ENCODE peak calls at places on chromosomes 12 and 14, in five cellular contexts. One of them, this sample, is unnamed.

GRCh38 chr12:6038160-6038559 is 86.3 kb downstream of the VWF start:
- DNase-seq in cardiac muscle cell: peak
- DNase-seq in tibial artery: no peak
- DNase-seq in GM12865: peak
- DNase-seq in heart left ventricle: no peak
- DNase-seq in this sample: peak

GRCh38 chr12:113184098-113184899 is 979 bp downstream of the DDX54 start:
- DNase-seq in cardiac muscle cell: no peak
- DNase-seq in tibial artery: no peak
- DNase-seq in GM12865: no peak
- DNase-seq in heart left ventricle: no peak
- DNase-seq in this sample: no peak

GRCh38 chr12:4172999-4173398 is 100.6 kb upstream of the CCND2 start:
- DNase-seq in cardiac muscle cell: no peak
- DNase-seq in tibial artery: no peak
- DNase-seq in GM12865: no peak
- DNase-seq in heart left ventricle: no peak
- DNase-seq in this sample: no peak

GRCh38 chr12:30308010-30308717 is 387.5 kb downstream of the IPO8 start:
- DNase-seq in cardiac muscle cell: no peak
- DNase-seq in tibial artery: no peak
- DNase-seq in GM12865: no peak
- DNase-seq in heart left ventricle: no peak
- DNase-seq in this sample: no peak

GRCh38 chr14:53542692-53543091 is 389.6 kb upstream of the DDHD1 start:
- DNase-seq in cardiac muscle cell: peak
- DNase-seq in tibial artery: no peak
- DNase-seq in GM12865: no peak
- DNase-seq in heart left ventricle: no peak
- DNase-seq in this sample: no peak

GRCh38 chr12:124720687-124721500 is 142.8 kb downstream of the SCARB1 start:
- DNase-seq in cardiac muscle cell: no peak
- DNase-seq in tibial artery: no peak
- DNase-seq in GM12865: no peak
- DNase-seq in heart left ventricle: peak
- DNase-seq in this sample: no peak

GRCh38 chr14:77027538-77028383 is 747 bp downstream of the IRF2BPL start:
- DNase-seq in cardiac muscle cell: peak
- DNase-seq in tibial artery: peak
- DNase-seq in GM12865: peak
- DNase-seq in heart left ventricle: peak
- DNase-seq in this sample: no peak

GRCh38 chr12:30019386-30020140 is 235.8 kb upstream of the TMTC1 start:
- DNase-seq in cardiac muscle cell: no peak
- DNase-seq in tibial artery: no peak
- DNase-seq in GM12865: no peak
- DNase-seq in heart left ventricle: no peak
- DNase-seq in this sample: no peak

GRCh38 chr14:52015411-52016030 is 26.2 kb downstream of the RTRAF start:
- DNase-seq in cardiac muscle cell: peak
- DNase-seq in tibial artery: no peak
- DNase-seq in GM12865: no peak
- DNase-seq in heart left ventricle: no peak
- DNase-seq in this sample: no peak

GRCh38 chr12:74689071-74689655 is 151.5 kb downstream of the ATXN7L3B start:
- DNase-seq in cardiac muscle cell: peak
- DNase-seq in tibial artery: no peak
- DNase-seq in GM12865: peak
- DNase-seq in heart left ventricle: no peak
- DNase-seq in this sample: peak

GRCh38 chr12:55755246-55755645 is 12.3 kb downstream of the GDF11 start:
- DNase-seq in cardiac muscle cell: no peak
- DNase-seq in tibial artery: no peak
- DNase-seq in GM12865: no peak
- DNase-seq in heart left ventricle: no peak
- DNase-seq in this sample: no peak

GRCh38 chr12:122452701-122453285 is 30.3 kb upstream of the CLIP1 start:
- DNase-seq in cardiac muscle cell: no peak
- DNase-seq in tibial artery: no peak
- DNase-seq in GM12865: peak
- DNase-seq in heart left ventricle: no peak
- DNase-seq in this sample: no peak

GRCh38 chr14:57746563-57746962 is 119.3 kb downstream of the SLC35F4 start:
- DNase-seq in cardiac muscle cell: no peak
- DNase-seq in tibial artery: no peak
- DNase-seq in GM12865: no peak
- DNase-seq in heart left ventricle: no peak
- DNase-seq in this sample: no peak

GRCh38 chr12:24709201-24709600 is 239.7 kb downstream of the BCAT1 start:
- DNase-seq in cardiac muscle cell: no peak
- DNase-seq in tibial artery: no peak
- DNase-seq in GM12865: no peak
- DNase-seq in heart left ventricle: no peak
- DNase-seq in this sample: no peak

GRCh38 chr14:101189962-101190560 is 286.5 kb upstream of the RTL1 start:
- DNase-seq in cardiac muscle cell: no peak
- DNase-seq in tibial artery: no peak
- DNase-seq in GM12865: no peak
- DNase-seq in heart left ventricle: no peak
- DNase-seq in this sample: no peak

GRCh38 chr14:24307575-24308341 is at the start of gene CIDEB:
- DNase-seq in cardiac muscle cell: peak
- DNase-seq in tibial artery: peak
- DNase-seq in GM12865: peak
- DNase-seq in heart left ventricle: peak
- DNase-seq in this sample: peak

GRCh38 chr12:68106160-68106559 is 53.4 kb downstream of the IFNG start:
- DNase-seq in cardiac muscle cell: no peak
- DNase-seq in tibial artery: no peak
- DNase-seq in GM12865: no peak
- DNase-seq in heart left ventricle: no peak
- DNase-seq in this sample: no peak

GRCh38 chr14:100535287-100536131 is 51.7 kb downstream of the BEGAIN start:
- DNase-seq in cardiac muscle cell: no peak
- DNase-seq in tibial artery: peak
- DNase-seq in GM12865: no peak
- DNase-seq in heart left ventricle: no peak
- DNase-seq in this sample: no peak

GRCh38 chr14:58904771-58905170 is 267.0 kb downstream of the DACT1 start:
- DNase-seq in cardiac muscle cell: no peak
- DNase-seq in tibial artery: no peak
- DNase-seq in GM12865: no peak
- DNase-seq in heart left ventricle: no peak
- DNase-seq in this sample: no peak

GRCh38 chr14:20632831-20633771 is 8.4 kb downstream of the OR6S1 start:
- DNase-seq in cardiac muscle cell: peak
- DNase-seq in tibial artery: peak
- DNase-seq in GM12865: peak
- DNase-seq in heart left ventricle: no peak
- DNase-seq in this sample: peak

GRCh38 chr12:21451529-21451928 is 14.1 kb downstream of the PYROXD1 start:
- DNase-seq in cardiac muscle cell: no peak
- DNase-seq in tibial artery: no peak
- DNase-seq in GM12865: no peak
- DNase-seq in heart left ventricle: no peak
- DNase-seq in this sample: no peak

GRCh38 chr12:90896164-90896563 is 58.8 kb downstream of the CCER1 start:
- DNase-seq in cardiac muscle cell: no peak
- DNase-seq in tibial artery: no peak
- DNase-seq in GM12865: no peak
- DNase-seq in heart left ventricle: no peak
- DNase-seq in this sample: no peak

GRCh38 chr12:42918387-42918786 is 328.8 kb upstream of the PRICKLE1 start:
- DNase-seq in cardiac muscle cell: peak
- DNase-seq in tibial artery: no peak
- DNase-seq in GM12865: no peak
- DNase-seq in heart left ventricle: no peak
- DNase-seq in this sample: no peak

GRCh38 chr12:117208206-117208605 is 17.9 kb upstream of the FBXO21 start:
- DNase-seq in cardiac muscle cell: no peak
- DNase-seq in tibial artery: no peak
- DNase-seq in GM12865: no peak
- DNase-seq in heart left ventricle: no peak
- DNase-seq in this sample: no peak

GRCh38 chr12:107135177-107135576 is 41.8 kb upstream of the CRY1 start:
- DNase-seq in cardiac muscle cell: no peak
- DNase-seq in tibial artery: no peak
- DNase-seq in GM12865: no peak
- DNase-seq in heart left ventricle: no peak
- DNase-seq in this sample: no peak

GRCh38 chr12:116393859-116394650 is 116.6 kb upstream of the MED13L start:
- DNase-seq in cardiac muscle cell: no peak
- DNase-seq in tibial artery: no peak
- DNase-seq in GM12865: no peak
- DNase-seq in heart left ventricle: no peak
- DNase-seq in this sample: peak

GRCh38 chr12:119710374-119710773 is 42.4 kb downstream of the PRKAB1 start:
- DNase-seq in cardiac muscle cell: no peak
- DNase-seq in tibial artery: no peak
- DNase-seq in GM12865: no peak
- DNase-seq in heart left ventricle: no peak
- DNase-seq in this sample: no peak

GRCh38 chr14:91947196-91948184 is at the start of gene FBLN5:
- DNase-seq in cardiac muscle cell: peak
- DNase-seq in tibial artery: peak
- DNase-seq in GM12865: no peak
- DNase-seq in heart left ventricle: peak
- DNase-seq in this sample: no peak

GRCh38 chr14:35827678-35828472 is 1.7 kb downstream of the BRMS1L start:
- DNase-seq in cardiac muscle cell: no peak
- DNase-seq in tibial artery: no peak
- DNase-seq in GM12865: no peak
- DNase-seq in heart left ventricle: no peak
- DNase-seq in this sample: no peak
- H3K4me3 ChIP-seq in cardiac muscle cell: peak
- H3K4me3 ChIP-seq in tibial artery: peak
- H3K4me3 ChIP-seq in GM12865: peak
- H3K4me3 ChIP-seq in heart left ventricle: no peak
- H3K4me3 ChIP-seq in this sample: no peak

GRCh38 chr12:49263400-49263763 is 1.5 kb upstream of the TUBA1C start:
- DNase-seq in cardiac muscle cell: no peak
- DNase-seq in tibial artery: no peak
- DNase-seq in GM12865: no peak
- DNase-seq in heart left ventricle: no peak
- DNase-seq in this sample: no peak
- H3K4me3 ChIP-seq in cardiac muscle cell: no peak
- H3K4me3 ChIP-seq in tibial artery: no peak
- H3K4me3 ChIP-seq in GM12865: peak
- H3K4me3 ChIP-seq in heart left ventricle: no peak
- H3K4me3 ChIP-seq in this sample: no peak

GRCh38 chr12:53388932-53389331 is 9.0 kb downstream of the SP1 start:
- DNase-seq in cardiac muscle cell: no peak
- DNase-seq in tibial artery: no peak
- DNase-seq in GM12865: no peak
- DNase-seq in heart left ventricle: no peak
- DNase-seq in this sample: no peak

GRCh38 chr12:53389702-53390101 is 9.7 kb downstream of the SP1 start:
- DNase-seq in cardiac muscle cell: no peak
- DNase-seq in tibial artery: no peak
- DNase-seq in GM12865: no peak
- DNase-seq in heart left ventricle: no peak
- DNase-seq in this sample: no peak

DNA sequence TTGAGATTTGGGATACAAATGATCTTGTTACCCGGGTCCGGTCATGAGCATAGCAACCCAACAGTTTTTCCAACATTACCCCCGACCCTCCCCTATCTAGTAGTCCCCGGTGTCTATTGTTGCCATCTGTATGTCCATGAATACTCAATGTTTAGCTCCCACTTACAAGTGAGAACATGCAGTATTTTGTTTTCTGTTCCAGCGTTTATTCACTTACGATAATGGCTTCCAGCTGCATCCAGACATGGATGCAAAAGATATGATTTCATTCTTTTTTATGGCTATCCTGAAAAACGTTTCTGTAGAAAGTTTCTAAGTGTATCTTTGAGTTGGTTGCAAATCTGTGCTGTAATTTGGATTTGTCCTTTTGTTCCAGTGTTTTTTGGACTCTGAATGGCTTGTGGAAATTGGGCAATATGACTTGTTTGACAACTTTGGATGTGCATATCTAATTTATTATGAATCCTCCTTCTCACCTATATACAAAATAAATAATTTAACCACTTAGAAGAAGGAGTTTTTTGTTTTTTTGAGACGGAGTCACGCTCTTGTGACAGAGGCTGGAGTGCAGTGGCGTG is 11.8 kb downstream of the SP1 start:
- DNase-seq in cardiac muscle cell: no peak
- DNase-seq in tibial artery: no peak
- DNase-seq in GM12865: no peak
- DNase-seq in heart left ventricle: no peak
- DNase-seq in this sample: no peak
- H3K4me3 ChIP-seq in cardiac muscle cell: no peak
- H3K4me3 ChIP-seq in tibial artery: no peak
- H3K4me3 ChIP-seq in GM12865: no peak
- H3K4me3 ChIP-seq in heart left ventricle: no peak
- H3K4me3 ChIP-seq in this sample: no peak

GRCh38 chr12:76878045-76878898 is 547 bp downstream of the CSRP2 start:
- DNase-seq in cardiac muscle cell: peak
- DNase-seq in tibial artery: no peak
- DNase-seq in GM12865: peak
- DNase-seq in heart left ventricle: no peak
- DNase-seq in this sample: no peak
- H3K4me3 ChIP-seq in cardiac muscle cell: peak
- H3K4me3 ChIP-seq in tibial artery: peak
- H3K4me3 ChIP-seq in GM12865: peak
- H3K4me3 ChIP-seq in heart left ventricle: peak
- H3K4me3 ChIP-seq in this sample: peak

GRCh38 chr12:95838125-95838524 is 20.6 kb upstream of the SNRPF start:
- DNase-seq in cardiac muscle cell: no peak
- DNase-seq in tibial artery: no peak
- DNase-seq in GM12865: no peak
- DNase-seq in heart left ventricle: no peak
- DNase-seq in this sample: peak
- H3K4me3 ChIP-seq in cardiac muscle cell: no peak
- H3K4me3 ChIP-seq in tibial artery: no peak
- H3K4me3 ChIP-seq in GM12865: no peak
- H3K4me3 ChIP-seq in heart left ventricle: no peak
- H3K4me3 ChIP-seq in this sample: peak

GRCh38 chr12:19205120-19205519 is 75.6 kb downstream of the PLEKHA5 start:
- DNase-seq in cardiac muscle cell: no peak
- DNase-seq in tibial artery: no peak
- DNase-seq in GM12865: no peak
- DNase-seq in heart left ventricle: no peak
- DNase-seq in this sample: no peak
- H3K4me3 ChIP-seq in cardiac muscle cell: no peak
- H3K4me3 ChIP-seq in tibial artery: no peak
- H3K4me3 ChIP-seq in GM12865: no peak
- H3K4me3 ChIP-seq in heart left ventricle: no peak
- H3K4me3 ChIP-seq in this sample: no peak